ENCODE peak calls at places on chromosomes 12 and 14, in nine cellular contexts. N, S, I, G, D, B, P, V and U are unnamed samples.

GRCh38 chr12:6996040-6996441 is 22.2 kb downstream of the LPCAT3 start:
- DNase-seq in N (no peak), S (peak; percentile 60), I (peak; percentile 69), G (peak; percentile 14), D (peak; percentile 76), B (peak; percentile 57), P (peak; percentile 63), V (peak; percentile 42), U (peak; percentile 69)

GRCh38 chr12:66240106-66240820 is 51.2 kb downstream of the IRAK3 start:
- DNase-seq in N (no peak), S (no peak), I (no peak), G (no peak), D (no peak), B (no peak), P (no peak), V (no peak), U (no peak)

GRCh38 chr12:91633734-91634357 is 451.2 kb upstream of the DCN start:
- DNase-seq in N (no peak), S (no peak), I (no peak), G (no peak), D (no peak), B (no peak), P (no peak), V (no peak), U (no peak)

GRCh38 chr14:59507063-59507751 is 22.9 kb downstream of the JKAMP start:
- DNase-seq in N (peak; percentile 34), S (peak; percentile 30), I (peak; percentile 53), G (peak; percentile 95), D (peak; percentile 58), B (peak; percentile 62), P (peak; percentile 62), V (peak; percentile 10), U (peak; percentile 62)

GRCh38 chr12:25456474-25456873 is 96.6 kb downstream of the LMNTD1 start:
- DNase-seq in N (no peak), S (no peak), I (no peak), G (no peak), D (no peak), B (no peak), P (no peak), V (no peak), U (no peak)

GRCh38 chr12:4434721-4435425 is 10.7 kb downstream of the FGF6 start:
- DNase-seq in N (no peak), S (no peak), I (no peak), G (no peak), D (no peak), B (no peak), P (no peak), V (no peak), U (no peak)

GRCh38 chr12:95820096-95820703 is 29.6 kb upstream of the NTN4 start:
- DNase-seq in N (peak; percentile 41), S (peak; percentile 46), I (peak; percentile 62), G (peak; percentile 88), D (peak; percentile 76), B (no peak), P (peak; percentile 62), V (peak; percentile 25), U (peak; percentile 80)

GRCh38 chr12:62640910-62641448 is 174.4 kb downstream of the MON2 start:
- DNase-seq in N (no peak), S (peak; percentile 68), I (peak; percentile 68), G (peak; percentile 27), D (peak; percentile 77), B (no peak), P (no peak), V (peak; percentile 47), U (peak; percentile 15)

GRCh38 chr14:31843361-31844091 is 233.6 kb upstream of the ARHGAP5 start:
- DNase-seq in N (peak; percentile 17), S (peak; percentile 24), I (peak; percentile 19), G (no peak), D (peak; percentile 48), B (no peak), P (no peak), V (peak; percentile 19), U (peak; percentile 34)

GRCh38 chr12:47190271-47190750 is 110.6 kb upstream of the AMIGO2 start:
- DNase-seq in N (peak; percentile 80), S (peak; percentile 86), I (peak; percentile 74), G (peak; percentile 56), D (peak; percentile 25), B (peak; percentile 13), P (no peak), V (peak; percentile 78), U (peak; percentile 15)

GRCh38 chr12:53872367-53872766 is 66.3 kb upstream of the HOXC13 start:
- DNase-seq in N (no peak), S (no peak), I (no peak), G (no peak), D (no peak), B (no peak), P (no peak), V (no peak), U (no peak)

GRCh38 chr14:22283000-22283399 is 306.0 kb downstream of the DAD1 start:
- DNase-seq in N (no peak), S (no peak), I (peak; percentile 19), G (peak; percentile 50), D (no peak), B (no peak), P (no peak), V (no peak), U (no peak)

GRCh38 chr14:22289570-22289969 is 299.5 kb downstream of the DAD1 start:
- DNase-seq in N (peak; percentile 67), S (no peak), I (no peak), G (peak; percentile 78), D (no peak), B (no peak), P (no peak), V (no peak), U (no peak)

GRCh38 chr14:22281322-22281977 is 307.6 kb downstream of the DAD1 start:
- DNase-seq in N (no peak), S (no peak), I (no peak), G (no peak), D (no peak), B (no peak), P (no peak), V (no peak), U (no peak)

GRCh38 chr14:22282429-22282828 is 306.6 kb downstream of the DAD1 start:
- DNase-seq in N (no peak), S (no peak), I (no peak), G (no peak), D (no peak), B (no peak), P (no peak), V (no peak), U (no peak)

GRCh38 chr14:22285991-22286390 is 303.0 kb downstream of the DAD1 start:
- DNase-seq in N (no peak), S (no peak), I (no peak), G (no peak), D (no peak), B (no peak), P (no peak), V (no peak), U (no peak)
- H3K9ac ChIP-seq in N (no peak overlapping the region), S (no peak overlapping the region), I (no peak overlapping the region), G (no peak overlapping the region), D (no peak overlapping the region), B (no peak overlapping the region), P (no peak overlapping the region), V (no peak overlapping the region), U (no peak overlapping the region)

DNA sequence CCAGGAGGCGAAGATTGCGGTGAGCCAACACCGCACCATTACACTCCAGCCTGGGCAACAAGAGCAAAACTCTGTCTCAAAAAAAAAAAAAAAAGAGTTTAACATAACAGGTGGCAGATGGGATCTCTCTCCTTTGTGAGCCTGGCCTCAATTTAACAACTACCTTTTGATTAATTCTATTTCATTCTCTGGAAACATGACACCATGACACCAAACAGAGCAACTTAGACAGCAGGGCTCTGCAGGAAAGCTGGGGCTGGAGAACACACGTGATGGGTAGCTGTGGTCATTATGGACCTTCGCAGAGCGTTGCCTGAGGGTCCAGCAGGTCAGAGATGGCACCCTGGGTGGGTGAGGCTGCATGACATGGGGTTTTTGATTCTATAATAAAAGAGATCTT is 1.7 kb upstream of the DGLUCY start:
- DNase-seq in N (no peak), S (no peak), I (no peak), G (no peak), D (no peak), B (no peak), P (no peak), V (no peak), U (no peak)
- H3K4me1 ChIP-seq in N (peaks cover 57% of the 10 kb centered on the region), S (peaks cover 4% of the 10 kb centered on the region), I (peaks cover 16% of the 10 kb centered on the region), G (peaks cover 21% of the 10 kb centered on the region), D (peaks cover 4% of the 10 kb centered on the region), B (peaks cover 2% of the 10 kb centered on the region), P (peaks cover 45% of the 10 kb centered on the region), V (peaks cover 22% of the 10 kb centered on the region), U (peaks cover 23% of the 10 kb centered on the region)

GRCh38 chr12:57898308-57898970 is 42.9 kb upstream of the ATP23 start:
- DNase-seq in N (peak; percentile 60), S (no peak), I (peak; percentile 5), G (no peak), D (peak; percentile 15), B (no peak), P (no peak), V (no peak), U (no peak)
- H3K4me3 ChIP-seq in N (no peak overlapping the region), S (peak overlapping the region; percentile 4), I (no peak overlapping the region), G (peak overlapping the region; percentile 29), D (no peak overlapping the region), B (no peak overlapping the region), P (no peak overlapping the region), V (no peak overlapping the region), U (peak overlapping the region; percentile 45)

GRCh38 chr14:85533821-85534271 is 3.9 kb downstream of the FLRT2 start:
- DNase-seq in N (peak; percentile 35), S (no peak), I (peak; percentile 15), G (no peak), D (peak; percentile 63), B (no peak), P (no peak), V (no peak), U (peak; percentile 55)
- H3K9ac ChIP-seq in N (peak overlapping the region; percentile 74), S (peak overlapping the region; percentile 39), I (peak overlapping the region; percentile 81), G (no peak overlapping the region), D (peak overlapping the region; percentile 92), B (peak overlapping the region; percentile 85), P (no peak overlapping the region), V (peak overlapping the region; percentile 87), U (peak overlapping the region; percentile 92)

GRCh38 chr14:99860219-99860618 is 67.0 kb downstream of the EML1 start:
- DNase-seq in N (no peak), S (no peak), I (no peak), G (no peak), D (no peak), B (no peak), P (no peak), V (no peak), U (no peak)
- H3K4me1 ChIP-seq in N (no peaks in the 10 kb centered on the region), S (peaks cover 2% of the 10 kb centered on the region), I (peaks cover 6% of the 10 kb centered on the region), G (no peaks in the 10 kb centered on the region), D (no peaks in the 10 kb centered on the region), B (peaks cover 2% of the 10 kb centered on the region), P (no peaks in the 10 kb centered on the region), V (peaks cover 11% of the 10 kb centered on the region), U (no peaks in the 10 kb centered on the region)

GRCh38 chr12:17591113-17591512 is 498.9 kb downstream of the RERGL start:
- DNase-seq in N (no peak), S (no peak), I (no peak), G (no peak), D (no peak), B (no peak), P (no peak), V (no peak), U (no peak)
- H3K4me3 ChIP-seq in N (no peak overlapping the region), S (no peak overlapping the region), I (no peak overlapping the region), G (no peak overlapping the region), D (no peak overlapping the region), B (no peak overlapping the region), P (no peak overlapping the region), V (no peak overlapping the region), U (no peak overlapping the region)

GRCh38 chr14:104007121-104007520 is 64.8 kb upstream of the RD3L start:
- DNase-seq in N (no peak), S (no peak), I (no peak), G (no peak), D (no peak), B (no peak), P (no peak), V (no peak), U (no peak)
- H3K9ac ChIP-seq in N (no peak overlapping the region), S (no peak overlapping the region), I (no peak overlapping the region), G (no peak overlapping the region), D (no peak overlapping the region), B (no peak overlapping the region), P (no peak overlapping the region), V (no peak overlapping the region), U (no peak overlapping the region)